ENCODE peak calls at places on chromosomes 16 and 17, in seven cellular contexts. One of them, this sample, is unnamed. For H3K36me3, the result is how much of the 10 kb centered on the place peaks cover.

GRCh38 chr17:6304894-6305612 is 129.9 kb downstream of the AIPL1 start:
- DNase-seq in CD4-positive, alpha-beta memory T cell: no peak
- DNase-seq in psoas muscle: no peak
- DNase-seq in GM23248: no peak
- DNase-seq in effector memory CD4-positive, alpha-beta T cell: no peak
- DNase-seq in transverse colon: no peak
- DNase-seq in trophoblast cell: no peak
- DNase-seq in this sample: no peak

GRCh38 chr16:68927016-68927415 is 83.7 kb downstream of the TANGO6 start:
- DNase-seq in CD4-positive, alpha-beta memory T cell: no peak
- DNase-seq in psoas muscle: no peak
- DNase-seq in GM23248: no peak
- DNase-seq in effector memory CD4-positive, alpha-beta T cell: no peak
- DNase-seq in transverse colon: no peak
- DNase-seq in trophoblast cell: no peak
- DNase-seq in this sample: no peak

GRCh38 chr16:53071748-53072301 is 17.0 kb downstream of the CHD9 start:
- DNase-seq in CD4-positive, alpha-beta memory T cell: no peak
- DNase-seq in psoas muscle: peak
- DNase-seq in GM23248: no peak
- DNase-seq in effector memory CD4-positive, alpha-beta T cell: no peak
- DNase-seq in transverse colon: peak
- DNase-seq in trophoblast cell: no peak
- DNase-seq in this sample: peak

GRCh38 chr17:34858941-34859562 is 102.2 kb downstream of the CCT6B start:
- DNase-seq in CD4-positive, alpha-beta memory T cell: no peak
- DNase-seq in psoas muscle: no peak
- DNase-seq in GM23248: peak
- DNase-seq in effector memory CD4-positive, alpha-beta T cell: no peak
- DNase-seq in transverse colon: no peak
- DNase-seq in trophoblast cell: no peak
- DNase-seq in this sample: no peak

GRCh38 chr16:10939649-10940206 is 2.5 kb downstream of the DEXI start:
- DNase-seq in CD4-positive, alpha-beta memory T cell: no peak
- DNase-seq in psoas muscle: no peak
- DNase-seq in GM23248: no peak
- DNase-seq in effector memory CD4-positive, alpha-beta T cell: no peak
- DNase-seq in transverse colon: no peak
- DNase-seq in trophoblast cell: no peak
- DNase-seq in this sample: no peak

GRCh38 chr16:81623365-81624102 is 155.6 kb upstream of the PLCG2 start:
- DNase-seq in CD4-positive, alpha-beta memory T cell: no peak
- DNase-seq in psoas muscle: no peak
- DNase-seq in GM23248: peak
- DNase-seq in effector memory CD4-positive, alpha-beta T cell: peak
- DNase-seq in transverse colon: peak
- DNase-seq in trophoblast cell: no peak
- DNase-seq in this sample: no peak

GRCh38 chr16:73280366-73280765 is 232.4 kb upstream of the ZFHX3 start:
- DNase-seq in CD4-positive, alpha-beta memory T cell: no peak
- DNase-seq in psoas muscle: no peak
- DNase-seq in GM23248: peak
- DNase-seq in effector memory CD4-positive, alpha-beta T cell: no peak
- DNase-seq in transverse colon: no peak
- DNase-seq in trophoblast cell: no peak
- DNase-seq in this sample: no peak

GRCh38 chr17:19010729-19011505 is 6.4 kb upstream of the FAM83G start:
- DNase-seq in CD4-positive, alpha-beta memory T cell: peak
- DNase-seq in psoas muscle: peak
- DNase-seq in GM23248: peak
- DNase-seq in effector memory CD4-positive, alpha-beta T cell: no peak
- DNase-seq in transverse colon: peak
- DNase-seq in trophoblast cell: no peak
- DNase-seq in this sample: no peak

GRCh38 chr17:64343833-64344637 is 46.6 kb downstream of the PECAM1 start:
- DNase-seq in CD4-positive, alpha-beta memory T cell: peak
- DNase-seq in psoas muscle: peak
- DNase-seq in GM23248: peak
- DNase-seq in effector memory CD4-positive, alpha-beta T cell: no peak
- DNase-seq in transverse colon: peak
- DNase-seq in trophoblast cell: peak
- DNase-seq in this sample: peak

GRCh38 chr17:64309710-64310109 is 46.6 kb upstream of the TEX2 start:
- DNase-seq in CD4-positive, alpha-beta memory T cell: no peak
- DNase-seq in psoas muscle: no peak
- DNase-seq in GM23248: no peak
- DNase-seq in effector memory CD4-positive, alpha-beta T cell: no peak
- DNase-seq in transverse colon: no peak
- DNase-seq in trophoblast cell: no peak
- DNase-seq in this sample: no peak

GRCh38 chr16:27767081-27767480 is 217.1 kb downstream of the KATNIP start:
- DNase-seq in CD4-positive, alpha-beta memory T cell: no peak
- DNase-seq in psoas muscle: no peak
- DNase-seq in GM23248: no peak
- DNase-seq in effector memory CD4-positive, alpha-beta T cell: no peak
- DNase-seq in transverse colon: no peak
- DNase-seq in trophoblast cell: no peak
- DNase-seq in this sample: no peak

GRCh38 chr17:81863123-81863675 is 2.9 kb upstream of the P4HB start:
- DNase-seq in CD4-positive, alpha-beta memory T cell: no peak
- DNase-seq in psoas muscle: no peak
- DNase-seq in GM23248: peak
- DNase-seq in effector memory CD4-positive, alpha-beta T cell: no peak
- DNase-seq in transverse colon: no peak
- DNase-seq in trophoblast cell: no peak
- DNase-seq in this sample: no peak
- H3K36me3 ChIP-seq in CD4-positive, alpha-beta memory T cell: under half
- H3K36me3 ChIP-seq in psoas muscle: under half
- H3K36me3 ChIP-seq in GM23248: under half
- H3K36me3 ChIP-seq in effector memory CD4-positive, alpha-beta T cell: under half
- H3K36me3 ChIP-seq in transverse colon: under half
- H3K36me3 ChIP-seq in trophoblast cell: under half
- H3K36me3 ChIP-seq in this sample: under half

DNA sequence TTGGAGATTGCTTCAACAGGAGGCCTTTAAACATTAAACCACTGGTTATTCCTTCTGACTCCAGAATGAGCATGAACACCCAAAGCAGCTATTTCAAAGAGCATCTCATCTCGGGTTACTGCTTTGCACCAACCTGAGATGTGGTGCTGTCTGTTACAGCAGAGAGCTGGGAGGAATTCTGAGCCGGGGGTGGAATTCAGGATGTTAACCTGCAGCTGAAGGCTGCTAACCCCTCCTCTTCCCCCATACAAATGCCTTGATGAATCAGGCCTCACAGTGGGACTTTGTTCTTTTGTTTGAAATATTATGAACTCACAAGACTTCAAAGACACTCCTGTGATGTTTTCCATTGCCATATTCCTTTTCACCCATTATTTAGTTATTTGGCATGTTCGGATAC is 113.1 kb downstream of the SHISA9 start:
- DNase-seq in CD4-positive, alpha-beta memory T cell: no peak
- DNase-seq in psoas muscle: no peak
- DNase-seq in GM23248: no peak
- DNase-seq in effector memory CD4-positive, alpha-beta T cell: no peak
- DNase-seq in transverse colon: no peak
- DNase-seq in trophoblast cell: no peak
- DNase-seq in this sample: no peak
- H3K36me3 ChIP-seq in CD4-positive, alpha-beta memory T cell: under half
- H3K36me3 ChIP-seq in psoas muscle: under half
- H3K36me3 ChIP-seq in GM23248: under half
- H3K36me3 ChIP-seq in effector memory CD4-positive, alpha-beta T cell: under half
- H3K36me3 ChIP-seq in transverse colon: under half
- H3K36me3 ChIP-seq in trophoblast cell: under half
- H3K36me3 ChIP-seq in this sample: under half

DNA sequence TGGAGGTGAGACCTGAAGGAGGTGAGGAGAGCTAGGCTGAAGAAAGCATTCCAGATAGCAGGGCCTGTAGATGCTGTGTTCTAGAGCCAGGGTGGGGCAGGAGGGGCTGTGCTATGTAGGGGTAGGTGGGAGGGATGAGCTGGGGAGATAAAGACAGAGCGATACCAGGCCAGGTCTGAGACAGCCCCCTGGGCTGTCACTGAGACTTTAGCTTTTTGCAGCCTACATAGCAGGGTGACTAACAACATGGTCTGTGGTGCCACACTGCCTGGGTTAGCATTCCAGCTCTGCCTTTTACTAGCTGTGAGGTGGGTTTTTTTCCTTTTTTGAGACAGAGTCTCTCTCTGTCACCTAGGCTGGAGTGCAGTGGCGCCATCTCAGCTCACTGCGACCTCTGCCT is 14.3 kb downstream of the NUP85 start:
- DNase-seq in CD4-positive, alpha-beta memory T cell: no peak
- DNase-seq in psoas muscle: no peak
- DNase-seq in GM23248: no peak
- DNase-seq in effector memory CD4-positive, alpha-beta T cell: no peak
- DNase-seq in transverse colon: no peak
- DNase-seq in trophoblast cell: no peak
- DNase-seq in this sample: no peak
- H3K36me3 ChIP-seq in CD4-positive, alpha-beta memory T cell: half or more
- H3K36me3 ChIP-seq in psoas muscle: half or more
- H3K36me3 ChIP-seq in GM23248: under half
- H3K36me3 ChIP-seq in effector memory CD4-positive, alpha-beta T cell: under half
- H3K36me3 ChIP-seq in transverse colon: under half
- H3K36me3 ChIP-seq in trophoblast cell: under half
- H3K36me3 ChIP-seq in this sample: under half

GRCh38 chr17:75842411-75842810 is 1.8 kb downstream of the UNC13D start:
- DNase-seq in CD4-positive, alpha-beta memory T cell: no peak
- DNase-seq in psoas muscle: no peak
- DNase-seq in GM23248: no peak
- DNase-seq in effector memory CD4-positive, alpha-beta T cell: no peak
- DNase-seq in transverse colon: no peak
- DNase-seq in trophoblast cell: no peak
- DNase-seq in this sample: no peak
- H3K36me3 ChIP-seq in CD4-positive, alpha-beta memory T cell: under half
- H3K36me3 ChIP-seq in psoas muscle: under half
- H3K36me3 ChIP-seq in GM23248: under half
- H3K36me3 ChIP-seq in effector memory CD4-positive, alpha-beta T cell: under half
- H3K36me3 ChIP-seq in transverse colon: under half
- H3K36me3 ChIP-seq in trophoblast cell: under half
- H3K36me3 ChIP-seq in this sample: under half

DNA sequence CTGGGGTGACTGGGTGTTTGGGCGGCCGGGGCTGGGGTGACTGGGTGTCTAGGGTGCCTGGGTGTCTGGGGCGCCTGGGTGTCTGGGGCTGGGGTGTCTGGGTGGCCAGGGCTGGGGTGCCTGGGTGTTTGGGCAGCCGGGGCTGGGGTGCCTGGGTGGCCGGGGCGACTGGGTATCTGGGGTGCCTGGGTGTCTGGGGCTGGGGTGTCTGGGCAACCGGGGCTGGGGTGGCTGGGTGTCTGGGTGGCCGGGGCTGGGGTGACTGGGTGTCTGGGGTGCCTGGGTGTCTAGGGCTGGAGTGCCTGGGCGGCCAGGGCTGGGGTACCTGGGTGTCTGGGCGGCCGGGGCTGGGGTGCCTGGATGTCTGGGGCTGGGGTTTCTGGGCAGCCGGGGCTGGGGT is 13.4 kb upstream of the APRT start:
- DNase-seq in CD4-positive, alpha-beta memory T cell: no peak
- DNase-seq in psoas muscle: no peak
- DNase-seq in GM23248: no peak
- DNase-seq in effector memory CD4-positive, alpha-beta T cell: no peak
- DNase-seq in transverse colon: no peak
- DNase-seq in trophoblast cell: no peak
- DNase-seq in this sample: no peak
- H3K36me3 ChIP-seq in CD4-positive, alpha-beta memory T cell: under half
- H3K36me3 ChIP-seq in psoas muscle: under half
- H3K36me3 ChIP-seq in GM23248: under half
- H3K36me3 ChIP-seq in effector memory CD4-positive, alpha-beta T cell: under half
- H3K36me3 ChIP-seq in transverse colon: under half
- H3K36me3 ChIP-seq in trophoblast cell: under half
- H3K36me3 ChIP-seq in this sample: half or more